ENCODE peak calls at places on chromosome 17, in five cellular contexts. B, G, Q, W and F are unnamed samples.
A peak's percentile ranks its signal among the peaks of the same experiment; 100 is the strongest.

GRCh38 chr17:2405247-2405926 is 4.5 kb upstream of the MNT start:
- DNase-seq in B (no peak), G (no peak), Q (no peak), W (no peak), F (no peak)

GRCh38 chr17:81870978-81871386 is at the start of gene ARHGDIA:
- DNase-seq in B (no peak), G (no peak), Q (no peak), W (no peak), F (no peak)

GRCh38 chr17:28720247-28720996 is 637 bp downstream of the RPL23A start:
- DNase-seq in B (no peak), G (peak; percentile 50), Q (no peak), W (no peak), F (no peak)

GRCh38 chr17:67573987-67574657 is 143.6 kb upstream of the NOL11 start:
- DNase-seq in B (no peak), G (no peak), Q (no peak), W (no peak), F (no peak)

GRCh38 chr17:16915752-16916556 is 56.0 kb downstream of the TNFRSF13B start:
- DNase-seq in B (no peak), G (peak; percentile 45), Q (no peak), W (no peak), F (no peak)

GRCh38 chr17:75900691-75901533 is 3.8 kb downstream of the MRPL38 start:
- DNase-seq in B (no peak), G (no peak), Q (no peak), W (no peak), F (no peak)

GRCh38 chr17:78766743-78767294 is 15.3 kb downstream of the CYTH1 start:
- DNase-seq in B (no peak), G (no peak), Q (no peak), W (no peak), F (no peak)

GRCh38 chr17:40935624-40936023 is 1.8 kb downstream of the KRT23 start:
- DNase-seq in B (no peak), G (no peak), Q (peak; percentile 19), W (no peak), F (no peak)

GRCh38 chr17:82328994-82329507 is 4.5 kb downstream of the SECTM1 start:
- DNase-seq in B (no peak), G (no peak), Q (no peak), W (no peak), F (no peak)

GRCh38 chr17:74830861-74831260 is 28.8 kb downstream of the GRIN2C start:
- DNase-seq in B (no peak), G (no peak), Q (no peak), W (no peak), F (no peak)

GRCh38 chr17:28331891-28332420 is 3.3 kb downstream of the IFT20 start:
- DNase-seq in B (no peak), G (no peak), Q (no peak), W (no peak), F (no peak)

GRCh38 chr17:12545877-12546513 is 119.7 kb upstream of the MYOCD start:
- DNase-seq in B (no peak), G (peak; percentile 3), Q (no peak), W (no peak), F (no peak)

GRCh38 chr17:43020789-43021738 is 1.1 kb downstream of the VAT1 start:
- DNase-seq in B (no peak), G (no peak), Q (peak; percentile 36), W (peak; percentile 17), F (no peak)

GRCh38 chr17:27577124-27577761 is 53.7 kb upstream of the LGALS9 start:
- DNase-seq in B (no peak), G (no peak), Q (no peak), W (no peak), F (no peak)

GRCh38 chr17:54967621-54968258 is 714 bp downstream of the COX11 start:
- DNase-seq in B (no peak), G (peak; percentile 5), Q (no peak), W (no peak), F (peak; percentile 10)

GRCh38 chr17:72974605-72975232 is 117.8 kb downstream of the SLC39A11 start:
- DNase-seq in B (no peak), G (no peak), Q (no peak), W (no peak), F (no peak)

GRCh38 chr17:68399638-68400403 is 57.5 kb downstream of the WIPI1 start:
- DNase-seq in B (no peak), G (peak; percentile 52), Q (peak; percentile 18), W (no peak), F (peak; percentile 49)

GRCh38 chr17:77675816-77676799 is 282.4 kb upstream of the TNRC6C start:
- DNase-seq in B (no peak), G (no peak), Q (no peak), W (no peak), F (no peak)

GRCh38 chr17:4444782-4445473 is 11.2 kb downstream of the SPNS3 start:
- DNase-seq in B (no peak), G (no peak), Q (no peak), W (no peak), F (no peak)

GRCh38 chr17:60514053-60514452 is 12.0 kb downstream of the APPBP2 start:
- DNase-seq in B (no peak), G (no peak), Q (no peak), W (no peak), F (no peak)

GRCh38 chr17:9408381-9408780 is 167.2 kb downstream of the STX8 start:
- DNase-seq in B (no peak), G (no peak), Q (no peak), W (no peak), F (no peak)

GRCh38 chr17:73546121-73546520 is 98.1 kb downstream of the SDK2 start:
- DNase-seq in B (no peak), G (no peak), Q (no peak), W (no peak), F (no peak)